ENCODE peak calls at places on chromosomes 5 and 9, in seven cellular contexts. X, M, W, R, B, J and C are unnamed samples. For H3K4me1, the result is how much of the 10 kb centered on the place peaks cover.

GRCh38 chr9:109382585-109382984 is 61.7 kb upstream of the EPB41L4B start:
- DNase-seq in X (no peak), M (no peak), W (no peak), R (no peak), B (no peak), J (no peak), C (no peak)

GRCh38 chr9:30349526-30350513 is 2034.6 kb upstream of the ACO1 start:
- DNase-seq in X (no peak), M (no peak), W (no peak), R (no peak), B (no peak), J (no peak), C (no peak)

GRCh38 chr9:108562176-108562575 is 293.6 kb downstream of the ACTL7B start:
- DNase-seq in X (no peak), M (no peak), W (peak), R (no peak), B (no peak), J (no peak), C (peak)

GRCh38 chr9:21174671-21175070 is 8.2 kb upstream of the IFNA21 start:
- DNase-seq in X (no peak), M (no peak), W (no peak), R (no peak), B (no peak), J (no peak), C (no peak)

GRCh38 chr5:9445989-9446388 is 99.9 kb downstream of the SEMA5A start:
- DNase-seq in X (no peak), M (no peak), W (no peak), R (no peak), B (no peak), J (no peak), C (no peak)

GRCh38 chr5:3311443-3311842 is 284.2 kb upstream of the IRX1 start:
- DNase-seq in X (no peak), M (no peak), W (no peak), R (no peak), B (no peak), J (no peak), C (no peak)

GRCh38 chr5:52822437-52822836 is 34.7 kb downstream of the ITGA1 start:
- DNase-seq in X (no peak), M (no peak), W (no peak), R (peak), B (no peak), J (peak), C (no peak)

GRCh38 chr9:100581661-100582060 is 3.8 kb downstream of the CAVIN4 start:
- DNase-seq in X (no peak), M (no peak), W (no peak), R (no peak), B (no peak), J (no peak), C (no peak)

GRCh38 chr9:27726244-27727141 is 153.2 kb upstream of the C9orf72 start:
- DNase-seq in X (peak), M (peak), W (peak), R (peak), B (peak), J (peak), C (no peak)

GRCh38 chr5:10538789-10539684 is 24.8 kb upstream of the ANKRD33B start:
- DNase-seq in X (peak), M (no peak), W (no peak), R (no peak), B (no peak), J (no peak), C (peak)

GRCh38 chr5:168656633-168657032 is 77.5 kb upstream of the PANK3 start:
- DNase-seq in X (no peak), M (no peak), W (no peak), R (no peak), B (no peak), J (no peak), C (no peak)

GRCh38 chr5:41094871-41095270 is 23.7 kb upstream of the MROH2B start:
- DNase-seq in X (no peak), M (no peak), W (no peak), R (no peak), B (peak), J (no peak), C (no peak)

GRCh38 chr9:127176631-127177030 is 54.2 kb upstream of the ANGPTL2 start:
- DNase-seq in X (no peak), M (no peak), W (no peak), R (no peak), B (no peak), J (no peak), C (peak)

GRCh38 chr9:134051319-134051718 is 16.5 kb downstream of the BRD3 start:
- DNase-seq in X (no peak), M (no peak), W (no peak), R (no peak), B (no peak), J (no peak), C (no peak)

GRCh38 chr5:139726248-139726647 is 69.4 kb upstream of the PSD2 start:
- DNase-seq in X (no peak), M (no peak), W (no peak), R (no peak), B (no peak), J (no peak), C (no peak)

GRCh38 chr9:12133416-12133815 is 559.8 kb upstream of the TYRP1 start:
- DNase-seq in X (no peak), M (no peak), W (no peak), R (no peak), B (no peak), J (no peak), C (no peak)

GRCh38 chr9:128412120-128412790 is 8.4 kb upstream of the CERCAM start:
- DNase-seq in X (peak), M (peak), W (peak), R (peak), B (peak), J (peak), C (no peak)

GRCh38 chr5:149915392-149916260 is 29.0 kb downstream of the PDE6A start:
- DNase-seq in X (no peak), M (no peak), W (peak), R (no peak), B (peak), J (no peak), C (no peak)

GRCh38 chr5:171207256-171207866 is 101.7 kb upstream of the TLX3 start:
- DNase-seq in X (peak), M (peak), W (peak), R (no peak), B (peak), J (no peak), C (no peak)

GRCh38 chr5:139650031-139650688 is 2.0 kb downstream of the CXXC5 start:
- DNase-seq in X (peak), M (peak), W (no peak), R (peak), B (peak), J (peak), C (no peak)

GRCh38 chr5:177553671-177554429 is 513 bp downstream of the FAM193B start:
- DNase-seq in X (peak), M (no peak), W (peak), R (peak), B (peak), J (peak), C (no peak)

GRCh38 chr9:3916420-3916819 is 383.4 kb downstream of the GLIS3 start:
- DNase-seq in X (no peak), M (no peak), W (no peak), R (no peak), B (no peak), J (no peak), C (no peak)

GRCh38 chr5:161850491-161850890 is 2.6 kb downstream of the GABRA1 start:
- DNase-seq in X (no peak), M (no peak), W (no peak), R (no peak), B (peak), J (no peak), C (no peak)

GRCh38 chr9:77427256-77427927 is 220.7 kb downstream of the GNA14 start:
- DNase-seq in X (no peak), M (no peak), W (no peak), R (no peak), B (no peak), J (no peak), C (no peak)

GRCh38 chr5:139764250-139764791 is 31.3 kb upstream of the PSD2 start:
- DNase-seq in X (no peak), M (peak), W (no peak), R (no peak), B (peak), J (no peak), C (no peak)

GRCh38 chr5:56337715-56338319 is 104.7 kb upstream of the ANKRD55 start:
- DNase-seq in X (no peak), M (no peak), W (no peak), R (no peak), B (no peak), J (no peak), C (no peak)

GRCh38 chr9:16526380-16526779 is 344.1 kb downstream of the BNC2 start:
- DNase-seq in X (no peak), M (no peak), W (no peak), R (no peak), B (no peak), J (no peak), C (no peak)

GRCh38 chr5:16539169-16539666 is 73.6 kb upstream of the ZNF622 start:
- DNase-seq in X (no peak), M (no peak), W (peak), R (peak), B (no peak), J (no peak), C (no peak)

GRCh38 chr5:32708949-32709348 is 2.2 kb upstream of the NPR3 start:
- DNase-seq in X (no peak), M (no peak), W (no peak), R (no peak), B (peak), J (no peak), C (no peak)

GRCh38 chr9:6215562-6215961 is at the start of gene IL33:
- DNase-seq in X (no peak), M (no peak), W (no peak), R (no peak), B (no peak), J (no peak), C (no peak)

GRCh38 chr5:122195784-122196394 is 66.5 kb downstream of the ZNF474 start:
- DNase-seq in X (peak), M (no peak), W (peak), R (no peak), B (peak), J (peak), C (no peak)

GRCh38 chr9:132560604-132561304 is 21.7 kb upstream of the BARHL1 start:
- DNase-seq in X (no peak), M (no peak), W (no peak), R (no peak), B (no peak), J (no peak), C (no peak)

GRCh38 chr5:67989457-67989856 is 226.1 kb upstream of the PIK3R1 start:
- DNase-seq in X (no peak), M (no peak), W (no peak), R (no peak), B (peak), J (no peak), C (no peak)

GRCh38 chr5:103525366-103525765 is 37.2 kb downstream of the NUDT12 start:
- DNase-seq in X (no peak), M (no peak), W (no peak), R (no peak), B (no peak), J (no peak), C (no peak)

GRCh38 chr9:129556576-129557191 is 64.2 kb downstream of the C9orf50 start:
- DNase-seq in X (no peak), M (no peak), W (no peak), R (no peak), B (no peak), J (no peak), C (no peak)

GRCh38 chr9:15377625-15378252 is 44.9 kb upstream of the SNAPC3 start:
- DNase-seq in X (no peak), M (no peak), W (no peak), R (no peak), B (peak), J (no peak), C (no peak)

GRCh38 chr9:33153666-33154065 is 13.5 kb downstream of the B4GALT1 start:
- DNase-seq in X (no peak), M (no peak), W (no peak), R (no peak), B (no peak), J (no peak), C (no peak)

GRCh38 chr9:33157960-33158359 is 9.2 kb downstream of the B4GALT1 start:
- DNase-seq in X (no peak), M (no peak), W (no peak), R (no peak), B (peak), J (peak), C (no peak)

GRCh38 chr9:33154368-33154767 is 12.8 kb downstream of the B4GALT1 start:
- DNase-seq in X (no peak), M (no peak), W (no peak), R (no peak), B (no peak), J (no peak), C (no peak)

GRCh38 chr9:33153001-33153400 is 14.1 kb downstream of the B4GALT1 start:
- DNase-seq in X (no peak), M (no peak), W (no peak), R (no peak), B (no peak), J (no peak), C (no peak)

GRCh38 chr9:33155393-33155792 is 11.7 kb downstream of the B4GALT1 start:
- DNase-seq in X (no peak), M (no peak), W (no peak), R (no peak), B (no peak), J (peak), C (no peak)
- H3K4me1 ChIP-seq in X (under half), M (half or more), W (half or more), R (half or more), B (under half), J (half or more), C (half or more)

GRCh38 chr5:120730214-120730613 is 266.1 kb downstream of the PRR16 start:
- DNase-seq in X (no peak), M (no peak), W (no peak), R (no peak), B (no peak), J (no peak), C (no peak)

GRCh38 chr5:120738568-120738967 is 274.5 kb downstream of the PRR16 start:
- DNase-seq in X (no peak), M (no peak), W (no peak), R (no peak), B (no peak), J (no peak), C (no peak)

GRCh38 chr5:120735076-120735475 is 271.0 kb downstream of the PRR16 start:
- DNase-seq in X (no peak), M (no peak), W (no peak), R (no peak), B (no peak), J (no peak), C (no peak)

GRCh38 chr5:120734033-120734432 is 269.9 kb downstream of the PRR16 start:
- DNase-seq in X (no peak), M (no peak), W (no peak), R (peak), B (peak), J (no peak), C (no peak)
- H3K27ac ChIP-seq in X (no peak), M (no peak), W (no peak), R (no peak), B (no peak), J (no peak), C (no peak)

DNA sequence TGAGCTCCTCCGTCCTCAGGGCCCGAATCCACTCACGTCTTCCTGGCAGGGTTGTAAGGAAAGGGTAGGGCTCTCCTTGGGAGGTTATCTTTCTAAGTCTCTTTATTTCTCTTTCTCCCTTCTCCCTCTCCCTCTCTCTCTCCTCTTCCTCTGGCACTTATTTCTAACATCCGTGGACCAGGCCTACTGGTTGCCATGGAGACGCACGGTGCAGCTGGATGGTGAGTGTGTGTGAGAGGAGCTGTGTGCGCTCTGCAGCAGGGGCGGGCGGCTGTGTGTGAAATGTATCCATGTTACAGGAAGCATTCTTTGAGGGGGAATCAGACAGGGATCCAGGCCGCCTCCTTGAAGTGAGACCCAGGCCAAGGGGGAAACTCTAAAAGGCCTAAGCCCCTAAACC is 32.2 kb downstream of the PCDH1 start:
- DNase-seq in X (no peak), M (no peak), W (no peak), R (no peak), B (peak), J (no peak), C (no peak)
- H3K4me1 ChIP-seq in X (under half), M (under half), W (half or more), R (half or more), B (half or more), J (under half), C (under half)

DNA sequence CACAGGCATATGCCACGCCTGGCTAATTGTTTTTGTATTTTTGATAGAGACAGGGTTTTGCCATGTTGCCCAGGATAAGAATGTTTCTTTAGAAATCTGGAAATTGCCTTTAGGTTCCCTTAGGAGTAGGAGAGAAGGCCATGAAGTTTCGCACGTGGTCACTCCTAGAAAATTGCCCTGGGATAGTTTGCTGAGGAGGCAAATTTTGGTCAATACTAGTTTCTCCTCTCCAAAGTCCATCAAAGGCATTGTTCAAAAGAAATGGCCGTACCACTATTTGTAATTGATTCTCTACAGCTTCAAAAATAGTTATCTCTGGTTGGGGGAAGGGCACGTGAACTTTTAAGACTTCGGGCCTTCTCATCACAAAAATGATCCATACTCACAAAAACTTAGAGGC is 845 bp upstream of the SLC30A5 start:
- DNase-seq in X (no peak), M (no peak), W (no peak), R (no peak), B (no peak), J (no peak), C (no peak)
- H3K27ac ChIP-seq in X (peak), M (no peak), W (no peak), R (peak), B (peak), J (no peak), C (no peak)

GRCh38 chr9:137317979-137318511 is 16.0 kb upstream of the NRARP start:
- DNase-seq in X (no peak), M (no peak), W (no peak), R (no peak), B (no peak), J (no peak), C (no peak)

GRCh38 chr9:137318976-137319375 is 16.9 kb upstream of the NRARP start:
- DNase-seq in X (peak), M (no peak), W (peak), R (peak), B (peak), J (no peak), C (peak)

GRCh38 chr9:137318565-137318964 is 16.5 kb upstream of the NRARP start:
- DNase-seq in X (no peak), M (no peak), W (no peak), R (no peak), B (no peak), J (no peak), C (no peak)

GRCh38 chr9:137316012-137316981 is 14.2 kb upstream of the NRARP start:
- DNase-seq in X (peak), M (no peak), W (peak), R (peak), B (peak), J (peak), C (no peak)

GRCh38 chr9:137317021-137317978 is 15.2 kb upstream of the NRARP start:
- DNase-seq in X (peak), M (no peak), W (no peak), R (peak), B (no peak), J (no peak), C (no peak)
- H3K4me1 ChIP-seq in X (under half), M (under half), W (under half), R (half or more), B (under half), J (under half), C (under half)

DNA sequence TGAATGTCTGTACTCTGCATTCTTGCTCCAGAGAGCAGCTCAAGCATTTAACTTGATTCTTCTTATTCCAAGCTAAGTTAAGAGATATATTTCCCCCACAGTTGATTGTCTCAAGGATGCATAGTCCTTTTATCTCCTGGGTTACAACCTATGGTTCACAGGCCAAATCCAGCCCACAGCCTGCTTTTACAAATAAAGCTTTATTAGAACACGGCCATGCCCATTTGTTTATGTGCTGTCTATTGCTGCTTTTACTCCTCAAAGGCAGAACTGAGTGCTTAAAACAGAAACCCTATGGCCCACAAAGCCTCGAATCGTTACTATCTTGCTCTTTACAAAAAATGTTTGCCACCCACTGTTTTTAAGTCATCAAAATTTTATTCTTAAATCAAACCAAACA is 25.8 kb downstream of the TBC1D2 start:
- DNase-seq in X (no peak), M (no peak), W (no peak), R (no peak), B (no peak), J (no peak), C (no peak)
- H3K27ac ChIP-seq in X (no peak), M (no peak), W (peak), R (no peak), B (no peak), J (no peak), C (peak)

DNA sequence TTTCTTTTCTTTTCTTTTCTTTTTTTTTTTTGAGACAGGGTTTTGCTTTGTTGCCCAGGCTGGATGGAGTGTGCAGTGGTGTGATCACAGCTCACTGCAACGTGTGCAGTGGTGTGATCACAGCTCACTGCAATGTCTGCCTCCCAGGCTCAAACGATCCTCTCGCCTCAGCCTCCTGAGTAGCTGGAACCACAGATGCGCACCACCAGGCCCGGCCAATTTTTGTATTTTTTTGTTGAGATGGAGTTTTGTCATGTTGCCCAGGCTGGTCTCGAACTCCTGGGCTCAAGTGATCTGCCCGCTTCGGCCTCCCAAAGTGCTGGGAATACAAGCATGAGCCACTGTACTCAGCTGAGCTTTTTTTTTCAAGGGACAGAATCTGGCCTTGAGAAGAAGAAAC is 36.8 kb upstream of the TJP2 start:
- DNase-seq in X (no peak), M (no peak), W (no peak), R (no peak), B (no peak), J (no peak), C (no peak)
- H3K4me1 ChIP-seq in X (under half), M (under half), W (under half), R (half or more), B (under half), J (under half), C (under half)